ENCODE peak calls at places on chromosomes 4 and X, in eight cellular contexts. C is T-helper 17 cell; B is small intestine; G is heart left ventricle; V is activated CD8-positive, alpha-beta memory T cell treated with anti-CD3 and anti-CD28 coated beads for 48 hours; M is NCI-H1092; R is AG09319; E is right cardiac atrium. Q is an unnamed sample.
A peak's percentile ranks its signal among the peaks of the same experiment; 100 is the strongest.

GRCh38 chrX:13938053-13938765 is 91.5 kb downstream of the GEMIN8 start:
- DNase-seq in B (peak; percentile 15), R (no peak), E (peak; percentile 68), V (no peak), M (peak; percentile 32), C (no peak), G (no peak), Q (no peak)

GRCh38 chr4:7903686-7904085 is 36.0 kb downstream of the AFAP1 start:
- DNase-seq in V (no peak), M (no peak), R (no peak), E (no peak), G (no peak), C (no peak), B (no peak), Q (no peak)

GRCh38 chr4:83629945-83630684 is 94.2 kb downstream of the GPAT3 start:
- DNase-seq in M (no peak), G (peak; percentile 30), V (no peak), R (peak; percentile 15), C (no peak), E (peak; percentile 60), B (peak; percentile 98), Q (no peak)

GRCh38 chr4:173370130-173370476 is 651 bp upstream of the SAP30 start:
- DNase-seq in C (peak; percentile 49), B (no peak), V (no peak), E (peak; percentile 88), R (no peak), M (no peak), G (peak; percentile 70), Q (peak; percentile 62)

GRCh38 chrX:108025954-108026616 is 18.8 kb upstream of the VSIG1 start:
- DNase-seq in G (no peak), B (no peak), V (no peak), E (no peak), C (no peak), R (no peak), M (no peak), Q (no peak)

GRCh38 chrX:10177620-10178019 is 20.8 kb downstream of the CLCN4 start:
- DNase-seq in G (no peak), E (no peak), V (no peak), M (no peak), C (no peak), R (peak; percentile 56), B (no peak), Q (no peak)

GRCh38 chrX:45515262-45516215 is 314.9 kb upstream of the DIPK2B start:
- DNase-seq in M (no peak), E (peak; percentile 53), R (peak; percentile 87), B (peak; percentile 35), V (no peak), G (peak; percentile 20), C (peak; percentile 9), Q (no peak)

GRCh38 chrX:48761674-48762471 is at the start of gene GLOD5:
- DNase-seq in B (peak; percentile 80), E (no peak), M (peak; percentile 45), V (no peak), R (no peak), C (no peak), G (no peak), Q (no peak)

GRCh38 chr4:34854451-34854850 is 1389.9 kb downstream of the ARAP2 start:
- DNase-seq in R (no peak), M (no peak), B (no peak), C (no peak), E (no peak), V (no peak), G (no peak), Q (no peak)

GRCh38 chr4:7387925-7388324 is 46.8 kb downstream of the PSAPL1 start:
- DNase-seq in E (no peak), C (no peak), M (no peak), R (no peak), G (peak; percentile 7), V (no peak), B (no peak), Q (no peak)

GRCh38 chr4:13627185-13627605 is 330 bp downstream of the BOD1L1 start:
- DNase-seq in C (no peak), E (peak; percentile 53), R (no peak), B (peak; percentile 12), V (no peak), G (peak; percentile 25), M (no peak), Q (no peak)

GRCh38 chr4:107247738-107248137 is 211.6 kb upstream of the DKK2 start:
- DNase-seq in M (no peak), B (no peak), E (no peak), V (no peak), G (no peak), C (no peak), R (no peak), Q (no peak)

GRCh38 chr4:28479666-28480065 is 1619.0 kb downstream of the STIM2 start:
- DNase-seq in C (no peak), G (no peak), B (no peak), R (no peak), M (no peak), V (no peak), E (no peak), Q (no peak)

GRCh38 chr4:40536032-40536431 is 93.6 kb downstream of the RBM47 start:
- DNase-seq in E (no peak), M (no peak), C (no peak), B (no peak), G (no peak), R (no peak), V (no peak), Q (no peak)

Q was measured in esophagus squamous epithelium.